ENCODE peak calls at places on chromosome 4, in four cellular contexts. S is lung, J is tibial nerve, Q is epithelial cell of esophagus. P is an unnamed sample.

GRCh38 chr4:66929748-66930147 is 615.6 kb downstream of the CENPC start:
- DNase-seq in S (no peak), J (no peak), Q (no peak), P (no peak)

GRCh38 chr4:52659722-52660261 is 691 bp upstream of the USP46 start:
- DNase-seq in S (peak), J (peak), Q (no peak), P (peak)

GRCh38 chr4:183816882-183817509 is 88.1 kb upstream of the STOX2 start:
- DNase-seq in S (no peak), J (no peak), Q (no peak), P (no peak)

GRCh38 chr4:26321326-26322276 is 787 bp downstream of the RBPJ start:
- DNase-seq in S (peak), J (no peak), Q (no peak), P (peak)

GRCh38 chr4:23614284-23614892 is 275.5 kb downstream of the PPARGC1A start:
- DNase-seq in S (no peak), J (no peak), Q (peak), P (no peak)

GRCh38 chr4:94714761-94715160 is 43.0 kb upstream of the BMPR1B start:
- DNase-seq in S (no peak), J (no peak), Q (no peak), P (no peak)

GRCh38 chr4:52823478-52824092 is 38.5 kb upstream of the RASL11B start:
- DNase-seq in S (no peak), J (no peak), Q (peak), P (no peak)

GRCh38 chr4:152976466-152976761 is 40.3 kb downstream of the FHDC1 start:
- DNase-seq in S (no peak), J (no peak), Q (no peak), P (no peak)

GRCh38 chr4:126938023-126938422 is 694.7 kb upstream of the INTU start:
- DNase-seq in S (no peak), J (no peak), Q (no peak), P (no peak)

GRCh38 chr4:3231431-3231980 is 17.5 kb upstream of the MSANTD1 start:
- DNase-seq in S (no peak), J (no peak), Q (peak), P (peak)

GRCh38 chr4:1232661-1233621 is 16.0 kb downstream of the CTBP1 start:
- DNase-seq in S (no peak), J (no peak), Q (no peak), P (peak)

GRCh38 chr4:148270600-148270999 is 171.6 kb downstream of the NR3C2 start:
- DNase-seq in S (no peak), J (no peak), Q (peak), P (no peak)

GRCh38 chr4:71729856-71730255 is 54.0 kb downstream of the GC start:
- DNase-seq in S (no peak), J (no peak), Q (no peak), P (no peak)

GRCh38 chr4:581181-581580 is 5.1 kb upstream of the TMEM271 start:
- DNase-seq in S (no peak), J (no peak), Q (no peak), P (no peak)

GRCh38 chr4:81507530-81507929 is 35.8 kb upstream of the RASGEF1B start:
- DNase-seq in S (no peak), J (no peak), Q (no peak), P (no peak)

DNA sequence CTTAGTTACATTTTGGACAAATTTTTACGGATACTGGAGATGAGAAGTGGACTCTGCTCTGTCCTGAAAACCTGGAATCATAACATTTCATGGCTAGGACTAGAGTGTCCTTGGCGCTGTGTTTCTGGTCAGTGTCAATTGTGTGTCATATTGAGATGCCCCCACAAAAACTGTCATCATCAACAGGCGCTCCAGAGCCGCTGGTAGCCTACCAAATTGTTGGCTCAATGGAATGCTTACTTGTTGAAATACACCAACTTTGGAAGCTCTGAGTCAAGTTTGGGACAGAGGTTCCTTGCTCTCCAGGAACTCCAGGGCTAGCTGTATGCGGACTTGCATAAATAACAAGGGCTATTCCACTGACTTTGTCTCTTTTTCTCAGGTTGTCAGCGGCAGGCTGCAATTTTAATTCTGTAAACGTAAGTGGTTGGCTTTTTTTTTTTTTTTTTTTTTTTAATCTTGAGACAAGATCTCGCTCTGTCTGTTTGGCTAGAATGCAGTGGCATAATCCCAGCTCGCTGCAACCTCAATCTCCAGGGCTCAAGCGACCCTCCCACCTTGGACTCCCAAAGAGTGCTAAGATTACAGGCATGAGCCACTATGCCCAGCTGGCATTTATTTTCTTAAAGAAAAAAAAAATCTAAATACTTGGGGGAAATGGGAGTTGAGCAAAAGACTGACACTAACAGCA is 860 bp upstream of the HPGD start:
- DNase-seq in S (no peak), J (no peak), Q (peak), P (no peak)
- H3K4me3 ChIP-seq in S (peak), J (peak), Q (peak), P (peak)

DNA sequence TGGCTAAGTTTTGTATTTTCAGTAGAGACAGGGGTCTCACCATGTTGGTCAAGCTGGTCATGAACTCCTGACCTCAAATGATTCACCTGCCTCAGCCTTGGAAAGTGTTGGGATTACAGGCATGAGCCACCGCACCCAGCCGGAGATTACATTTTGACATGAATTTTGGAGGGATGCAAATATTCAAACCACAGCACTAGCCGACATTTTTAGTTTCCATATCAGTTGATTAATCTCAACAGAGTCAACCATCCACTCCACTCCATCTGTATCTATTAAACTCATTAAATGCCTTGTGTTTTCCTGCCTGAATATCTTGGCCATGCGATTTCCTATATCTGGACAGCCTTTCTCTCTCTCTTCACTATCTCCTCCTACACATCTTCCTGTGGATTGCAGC is 64.1 kb upstream of the PDGFRA start:
- DNase-seq in S (no peak), J (no peak), Q (no peak), P (no peak)
- H3K4me3 ChIP-seq in S (no peak), J (no peak), Q (no peak), P (no peak)

DNA sequence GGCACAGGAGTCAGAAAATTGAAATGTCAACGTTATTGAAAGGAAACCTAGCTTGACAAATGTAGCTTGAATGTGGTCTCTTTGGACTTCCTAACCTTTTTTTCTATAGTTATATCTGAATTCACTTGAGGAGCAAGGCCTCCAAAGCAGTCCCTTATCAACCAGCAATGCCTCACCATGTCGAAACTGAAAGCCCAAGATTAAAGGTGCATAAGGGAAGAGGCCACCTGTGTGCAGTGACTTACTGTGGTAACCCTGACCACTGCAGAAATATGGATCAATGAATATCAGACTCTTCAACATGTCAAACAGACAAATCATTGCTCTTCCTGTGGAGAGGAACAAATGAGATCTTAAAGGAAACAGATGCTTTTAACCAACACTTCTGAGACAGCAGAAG is 95.0 kb upstream of the GIMD1 start:
- DNase-seq in S (no peak), J (no peak), Q (no peak), P (no peak)
- H3K4me3 ChIP-seq in S (no peak), J (no peak), Q (no peak), P (no peak)

GRCh38 chr4:73499996-73500765 is 18.6 kb downstream of the AFM start:
- DNase-seq in S (no peak), J (no peak), Q (no peak), P (no peak)
- H3K4me3 ChIP-seq in S (no peak), J (no peak), Q (no peak), P (no peak)